ENCODE peak calls at places on chromosomes 7 and 10, in six cellular contexts. One of them, this sample, is unnamed.

GRCh38 chr10:88097092-88097894 is 233.9 kb downstream of the PTEN start:
- DNase-seq in tibial artery: no peak
- DNase-seq in A549: no peak
- DNase-seq in PC-3: no peak
- DNase-seq in heart left ventricle: no peak
- DNase-seq in transverse colon: no peak
- DNase-seq in this sample: no peak

GRCh38 chr10:97025613-97026242 is 160.0 kb downstream of the SLIT1 start:
- DNase-seq in PC-3: peak; percentile 25
- DNase-seq in tibial artery: peak; percentile 65
- DNase-seq in heart left ventricle: peak; percentile 40
- DNase-seq in A549: peak; percentile 44
- DNase-seq in transverse colon: peak; percentile 69
- DNase-seq in this sample: no peak

GRCh38 chr7:1103789-1104513 is 16.0 kb downstream of the GPER1 start:
- DNase-seq in tibial artery: no peak
- DNase-seq in PC-3: no peak
- DNase-seq in transverse colon: no peak
- DNase-seq in A549: no peak
- DNase-seq in heart left ventricle: no peak
- DNase-seq in this sample: no peak

GRCh38 chr7:142477079-142477651 is 219.3 kb upstream of the PRSS58 start:
- DNase-seq in transverse colon: no peak
- DNase-seq in tibial artery: no peak
- DNase-seq in A549: no peak
- DNase-seq in PC-3: no peak
- DNase-seq in heart left ventricle: no peak
- DNase-seq in this sample: no peak

GRCh38 chr7:28156401-28156800 is 24.2 kb downstream of the JAZF1 start:
- DNase-seq in A549: no peak
- DNase-seq in tibial artery: no peak
- DNase-seq in PC-3: no peak
- DNase-seq in transverse colon: no peak
- DNase-seq in heart left ventricle: no peak
- DNase-seq in this sample: no peak

GRCh38 chr7:144957998-144958397 is 122.1 kb upstream of the TPK1 start:
- DNase-seq in transverse colon: no peak
- DNase-seq in tibial artery: no peak
- DNase-seq in PC-3: no peak
- DNase-seq in A549: no peak
- DNase-seq in heart left ventricle: no peak
- DNase-seq in this sample: no peak

GRCh38 chr10:11600280-11600679 is 11.2 kb downstream of the USP6NL start:
- DNase-seq in heart left ventricle: no peak
- DNase-seq in A549: no peak
- DNase-seq in transverse colon: no peak
- DNase-seq in tibial artery: no peak
- DNase-seq in PC-3: no peak
- DNase-seq in this sample: no peak

GRCh38 chr7:104207348-104207730 is 474 bp downstream of the ORC5 start:
- DNase-seq in transverse colon: no peak
- DNase-seq in heart left ventricle: no peak
- DNase-seq in tibial artery: no peak
- DNase-seq in A549: no peak
- DNase-seq in PC-3: peak; percentile 2
- DNase-seq in this sample: no peak

GRCh38 chr7:117995850-117996650 is 122.8 kb upstream of the CTTNBP2 start:
- DNase-seq in heart left ventricle: no peak
- DNase-seq in PC-3: peak; percentile 68
- DNase-seq in A549: no peak
- DNase-seq in transverse colon: no peak
- DNase-seq in tibial artery: no peak
- DNase-seq in this sample: peak; percentile 90

GRCh38 chr10:86349474-86349873 is 17.1 kb downstream of the GRID1 start:
- DNase-seq in PC-3: no peak
- DNase-seq in A549: peak; percentile 52
- DNase-seq in transverse colon: no peak
- DNase-seq in heart left ventricle: no peak
- DNase-seq in tibial artery: no peak
- DNase-seq in this sample: no peak
- TF ChIP-seq CTCF in PC-3: peak; percentile 30
- TF ChIP-seq CTCF in A549: peak; percentile 25
- TF ChIP-seq CTCF in transverse colon: no peak
- TF ChIP-seq CTCF in heart left ventricle: no peak
- TF ChIP-seq CTCF in tibial artery: no peak
- TF ChIP-seq CTCF in this sample: no peak

GRCh38 chr7:50209461-50210161 is 94.9 kb upstream of the IKZF1 start:
- DNase-seq in A549: no peak
- DNase-seq in transverse colon: no peak
- DNase-seq in tibial artery: no peak
- DNase-seq in heart left ventricle: no peak
- DNase-seq in PC-3: no peak
- DNase-seq in this sample: no peak

GRCh38 chr7:50208335-50208982 is 96.1 kb upstream of the IKZF1 start:
- DNase-seq in tibial artery: no peak
- DNase-seq in A549: no peak
- DNase-seq in PC-3: no peak
- DNase-seq in transverse colon: no peak
- DNase-seq in heart left ventricle: no peak
- DNase-seq in this sample: no peak

GRCh38 chr7:50207251-50207564 is 97.3 kb upstream of the IKZF1 start:
- DNase-seq in PC-3: no peak
- DNase-seq in transverse colon: no peak
- DNase-seq in tibial artery: no peak
- DNase-seq in A549: no peak
- DNase-seq in heart left ventricle: no peak
- DNase-seq in this sample: no peak

GRCh38 chr7:50206521-50207250 is 97.8 kb upstream of the IKZF1 start:
- DNase-seq in PC-3: no peak
- DNase-seq in heart left ventricle: no peak
- DNase-seq in transverse colon: peak; percentile 24
- DNase-seq in tibial artery: no peak
- DNase-seq in A549: no peak
- DNase-seq in this sample: no peak

GRCh38 chr7:50207682-50208255 is 96.7 kb upstream of the IKZF1 start:
- DNase-seq in heart left ventricle: peak; percentile 38
- DNase-seq in tibial artery: no peak
- DNase-seq in PC-3: no peak
- DNase-seq in transverse colon: no peak
- DNase-seq in A549: no peak
- DNase-seq in this sample: no peak
- H3K4me1 ChIP-seq in heart left ventricle: no peaks in the 10 kb centered on the region
- H3K4me1 ChIP-seq in tibial artery: no peaks in the 10 kb centered on the region
- H3K4me1 ChIP-seq in PC-3: no peaks in the 10 kb centered on the region
- H3K4me1 ChIP-seq in transverse colon: no peaks in the 10 kb centered on the region
- H3K4me1 ChIP-seq in A549: no peaks in the 10 kb centered on the region
- H3K4me1 ChIP-seq in this sample: no peaks in the 10 kb centered on the region

DNA sequence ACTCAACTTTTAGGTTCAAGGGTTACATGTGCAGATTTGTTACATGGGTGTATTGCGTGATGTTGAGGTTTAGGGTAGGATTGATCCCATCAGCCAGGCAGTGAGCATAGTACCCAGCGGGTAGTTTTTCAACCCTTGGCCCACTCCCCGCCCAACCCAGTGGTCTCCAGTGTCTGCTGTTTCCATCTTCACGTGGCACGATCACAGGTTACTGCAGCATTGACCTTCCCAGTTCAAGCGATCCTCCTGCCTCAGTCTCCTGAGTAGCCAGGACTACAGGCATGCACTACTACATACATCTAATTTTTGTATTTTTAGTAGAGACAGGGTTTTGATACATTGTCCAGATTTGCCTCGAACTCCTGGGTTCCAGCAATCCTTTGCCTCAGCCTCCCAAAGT is 905.7 kb upstream of the ZNF722 start:
- DNase-seq in transverse colon: no peak
- DNase-seq in A549: no peak
- DNase-seq in PC-3: no peak
- DNase-seq in heart left ventricle: no peak
- DNase-seq in tibial artery: no peak
- DNase-seq in this sample: no peak
- TF ChIP-seq CTCF in transverse colon: no peak
- TF ChIP-seq CTCF in A549: no peak
- TF ChIP-seq CTCF in PC-3: no peak
- TF ChIP-seq CTCF in heart left ventricle: no peak
- TF ChIP-seq CTCF in tibial artery: no peak
- TF ChIP-seq CTCF in this sample: no peak

DNA sequence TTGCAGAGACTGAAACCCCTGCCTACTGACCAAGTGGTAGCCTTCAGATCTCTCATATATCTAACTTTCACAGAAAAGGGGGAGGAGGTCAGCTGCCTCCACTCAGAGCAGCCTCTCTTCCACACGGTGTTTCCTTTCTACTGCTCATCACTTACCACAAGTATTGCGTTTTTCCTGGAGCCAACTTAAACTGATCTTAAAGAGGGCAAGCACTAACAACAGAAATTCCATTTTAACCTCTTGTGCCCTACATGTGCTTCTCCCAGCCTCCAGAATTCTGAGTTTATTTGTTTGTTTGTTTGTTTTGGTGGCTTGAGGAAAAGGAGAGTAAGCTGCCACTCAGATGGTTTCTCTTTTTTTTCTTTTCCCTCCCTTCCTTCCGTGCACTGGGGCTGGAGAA is 19.1 kb downstream of the SKIDA1 start:
- DNase-seq in A549: no peak
- DNase-seq in heart left ventricle: no peak
- DNase-seq in transverse colon: no peak
- DNase-seq in tibial artery: no peak
- DNase-seq in PC-3: no peak
- DNase-seq in this sample: no peak
- H3K4me1 ChIP-seq in A549: peaks cover 24% of the 10 kb centered on the region
- H3K4me1 ChIP-seq in heart left ventricle: peaks cover 9% of the 10 kb centered on the region
- H3K4me1 ChIP-seq in transverse colon: peaks cover 3% of the 10 kb centered on the region
- H3K4me1 ChIP-seq in tibial artery: no peaks in the 10 kb centered on the region
- H3K4me1 ChIP-seq in PC-3: no peaks in the 10 kb centered on the region
- H3K4me1 ChIP-seq in this sample: peaks cover 3% of the 10 kb centered on the region

GRCh38 chr10:80468002-80468401 is 13.9 kb downstream of the TSPAN14 start:
- DNase-seq in heart left ventricle: peak; percentile 77
- DNase-seq in tibial artery: peak; percentile 75
- DNase-seq in PC-3: no peak
- DNase-seq in transverse colon: peak; percentile 72
- DNase-seq in A549: no peak
- DNase-seq in this sample: no peak
- TF ChIP-seq CTCF in heart left ventricle: no peak
- TF ChIP-seq CTCF in tibial artery: no peak
- TF ChIP-seq CTCF in PC-3: no peak
- TF ChIP-seq CTCF in transverse colon: no peak
- TF ChIP-seq CTCF in A549: no peak
- TF ChIP-seq CTCF in this sample: no peak

This sample was measured in foreskin keratinocyte.